ENCODE peak calls at places on chromosomes 12 and 14, in five cellular contexts. E, A, C, W and G are unnamed samples.

GRCh38 chr14:100780646-100781355 is 45.1 kb upstream of the MEG3 start:
- DNase-seq in A (no peak), C (peak), E (no peak), W (no peak), G (no peak)

GRCh38 chr12:59570134-59570533 is 25.7 kb upstream of the SLC16A7 start:
- DNase-seq in C (no peak), A (no peak), W (no peak), E (no peak), G (no peak)

GRCh38 chr14:100192250-100192671 is 32.8 kb upstream of the DEGS2 start:
- DNase-seq in C (peak), A (no peak), E (no peak), W (no peak), G (peak)

GRCh38 chr14:100901391-100902183 is 1.9 kb downstream of the RTL1 start:
- DNase-seq in E (no peak), W (no peak), C (no peak), A (no peak), G (no peak)

GRCh38 chr12:27034607-27035293 is 12.4 kb downstream of the MED21 start:
- DNase-seq in C (no peak), A (no peak), E (no peak), W (no peak), G (no peak)

GRCh38 chr14:102554835-102555819 is 37.3 kb upstream of the RCOR1 start:
- DNase-seq in W (peak), A (peak), C (peak), E (peak), G (no peak)

GRCh38 chr14:83172363-83172762 is 1638.7 kb upstream of the SEL1L start:
- DNase-seq in E (no peak), W (peak), A (no peak), C (no peak), G (no peak)

GRCh38 chr12:80268924-80269749 is 169.8 kb downstream of the OTOGL start:
- DNase-seq in A (peak), C (no peak), W (peak), E (no peak), G (no peak)

GRCh38 chr12:47556631-47557030 is 149.2 kb downstream of the RPAP3 start:
- DNase-seq in A (no peak), C (no peak), E (no peak), W (no peak), G (no peak)

GRCh38 chr14:95774265-95775160 is 60.6 kb upstream of the TCL1A start:
- DNase-seq in W (peak), E (peak), C (peak), A (peak), G (peak)

DNA sequence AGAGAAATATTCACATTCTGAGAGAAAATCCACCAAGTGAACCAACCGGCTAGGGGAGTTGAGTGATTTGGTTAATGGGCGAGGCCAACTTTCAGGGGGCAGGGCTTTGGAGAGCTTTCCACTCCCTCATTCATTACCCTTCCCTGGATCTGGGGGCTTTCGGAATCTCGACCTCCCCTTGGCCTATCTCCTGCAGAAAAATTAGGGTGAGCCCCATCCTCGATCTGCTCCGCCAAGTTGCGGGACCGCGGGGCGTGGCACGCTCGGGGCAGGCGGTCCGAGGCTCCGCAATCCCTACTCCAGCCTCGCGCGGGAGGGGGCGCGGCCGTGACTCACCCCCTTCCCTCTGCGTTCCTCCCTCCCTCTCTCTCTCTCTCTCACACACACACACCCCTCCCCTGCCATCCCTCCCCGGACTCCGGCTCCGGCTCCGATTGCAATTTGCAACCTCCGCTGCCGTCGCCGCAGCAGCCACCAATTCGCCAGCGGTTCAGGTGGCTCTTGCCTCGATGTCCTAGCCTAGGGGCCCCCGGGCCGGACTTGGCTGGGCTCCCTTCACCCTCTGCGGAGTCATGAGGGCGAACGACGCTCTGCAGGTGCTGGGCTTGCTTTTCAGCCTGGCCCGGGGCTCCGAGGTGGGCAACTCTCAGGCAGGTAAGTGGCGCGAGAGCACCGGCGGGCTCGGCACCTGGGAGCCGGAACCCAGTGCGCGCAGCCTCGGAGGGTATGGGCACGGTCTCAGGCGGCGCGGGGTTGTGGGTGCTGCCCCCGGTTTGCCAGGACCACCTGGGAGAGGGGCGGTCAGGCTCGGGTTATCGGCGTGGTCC is at the start of gene ERBB3:
- DNase-seq in E (peak), C (peak), A (peak), W (peak), G (peak)
- TF ChIP-seq CTCF in E (no peak), C (no peak), A (no peak), W (no peak), G (no peak)

DNA sequence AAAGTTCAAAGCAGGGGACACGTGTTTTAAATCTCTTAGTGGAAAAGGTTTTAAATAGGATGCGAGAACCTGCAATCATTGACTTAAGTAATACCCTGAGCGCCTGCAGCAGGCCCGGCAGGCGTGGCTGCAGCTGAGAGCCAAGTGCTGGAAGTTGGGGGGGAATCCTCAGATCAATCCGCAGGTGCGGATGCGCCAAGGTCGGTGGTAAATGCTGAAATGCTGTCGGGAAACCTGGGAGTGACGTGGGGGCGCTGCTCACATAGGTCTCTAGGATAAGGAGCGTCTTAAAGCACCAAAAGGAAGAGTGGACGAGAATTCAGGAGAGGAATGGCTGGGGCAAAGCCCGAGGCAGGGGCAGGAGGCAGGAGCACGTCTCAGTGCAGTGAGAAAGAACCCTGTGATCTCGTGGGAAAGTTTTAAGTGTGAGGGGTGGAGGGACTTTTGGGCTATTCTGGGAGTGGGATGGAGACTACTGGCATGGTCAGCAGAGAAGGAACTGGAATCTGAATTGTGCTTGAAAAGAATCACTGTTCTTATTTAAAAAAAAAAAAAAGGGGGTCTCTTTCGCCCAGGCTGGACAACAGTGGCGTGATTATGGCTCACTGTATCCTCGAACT is 883 bp upstream of the CDCA4 start:
- DNase-seq in A (peak), W (peak), E (no peak), C (peak), G (peak)
- TF ChIP-seq CTCF in A (peak), W (no peak), E (no peak), C (no peak), G (peak)

GRCh38 chr12:2034633-2035420 is 18.0 kb upstream of the CACNA1C start:
- DNase-seq in W (peak), C (peak), E (peak), A (peak), G (peak)
- TF ChIP-seq CTCF in W (peak), C (peak), E (peak), A (peak), G (peak)

GRCh38 chr12:63766498-63766897 is 13.2 kb upstream of the RXYLT1 start:
- DNase-seq in A (no peak), W (peak), C (no peak), E (no peak), G (no peak)
- TF ChIP-seq CTCF in A (peak), W (no peak), C (no peak), E (no peak), G (no peak)